ENCODE peak calls at places on chromosomes 13 and 19, in six cellular contexts. C is neuronal stem cell; W is activated CD8-positive, alpha-beta memory T cell treated with anti-CD3 and anti-CD28 coated beads, Interleukin-2, amount 50 U/mL, for 4 hours; P is COR-L47; S is iris pigment epithelial cell; X is NCI-H1930. H is an unnamed sample.

GRCh38 chr13:36029171-36029570 is 102.0 kb downstream of the DCLK1 start:
- DNase-seq in X (peak), W (no peak), C (no peak), S (peak), P (peak), H (no peak)

GRCh38 chr19:6213696-6214585 is 65.8 kb downstream of the MLLT1 start:
- DNase-seq in P (no peak), S (no peak), C (no peak), W (no peak), X (no peak), H (no peak)

GRCh38 chr19:2783781-2784145 is 690 bp upstream of the SGTA start:
- DNase-seq in P (no peak), S (no peak), C (no peak), X (no peak), W (no peak), H (no peak)

GRCh38 chr13:48319458-48320395 is 16.2 kb downstream of the RB1 start:
- DNase-seq in X (no peak), C (no peak), P (no peak), W (no peak), S (no peak), H (no peak)

GRCh38 chr19:3366761-3367571 is 583 bp downstream of the NFIC start:
- DNase-seq in X (no peak), P (no peak), S (no peak), C (no peak), W (no peak), H (no peak)

GRCh38 chr19:10419646-10420443 is 493 bp upstream of the PDE4A start:
- DNase-seq in W (no peak), S (peak), P (peak), C (peak), X (peak), H (peak)

GRCh38 chr19:12983561-12984142 is 11.6 kb upstream of the NFIX start:
- DNase-seq in P (peak), W (peak), X (no peak), S (peak), C (peak), H (peak)

GRCh38 chr19:21947775-21948174 is 63.0 kb downstream of the ZNF208 start:
- DNase-seq in X (no peak), P (no peak), C (peak), W (no peak), S (peak), H (no peak)

GRCh38 chr13:23715762-23716235 is 145.6 kb downstream of the TNFRSF19 start:
- DNase-seq in C (no peak), X (no peak), P (no peak), S (peak), W (no peak), H (peak)

GRCh38 chr13:97892717-97893116 is 60.8 kb upstream of the IPO5 start:
- DNase-seq in W (no peak), X (no peak), P (no peak), S (peak), C (no peak), H (no peak)

GRCh38 chr13:76879211-76879875 is 6.9 kb downstream of the KCTD12 start:
- DNase-seq in C (no peak), S (peak), P (no peak), X (no peak), W (peak), H (no peak)

GRCh38 chr19:30277941-30278881 is 94.0 kb upstream of the ZNF536 start:
- DNase-seq in S (no peak), X (no peak), C (no peak), W (no peak), P (no peak), H (no peak)

GRCh38 chr13:98252931-98253470 is 75.9 kb upstream of the RNF113B start:
- DNase-seq in W (no peak), C (no peak), S (peak), X (no peak), P (no peak), H (no peak)

GRCh38 chr13:26310003-26310402 is 56.1 kb downstream of the CDK8 start:
- DNase-seq in C (no peak), W (no peak), X (no peak), S (no peak), P (no peak), H (no peak)

GRCh38 chr13:73809561-73809960 is 324.6 kb downstream of the KLF12 start:
- DNase-seq in S (peak), W (no peak), P (peak), X (no peak), C (no peak), H (no peak)

GRCh38 chr19:30693179-30693578 is 321.0 kb downstream of the ZNF536 start:
- DNase-seq in S (no peak), C (no peak), P (no peak), W (no peak), X (no peak), H (no peak)

GRCh38 chr13:69199664-69200063 is 908.0 kb upstream of the ATXN8OS start:
- DNase-seq in X (no peak), P (peak), S (no peak), C (peak), W (no peak), H (no peak)

GRCh38 chr19:13078897-13079541 is 23.6 kb downstream of the LYL1 start:
- DNase-seq in S (no peak), P (peak), C (no peak), X (no peak), W (no peak), H (no peak)

GRCh38 chr13:35865341-35866240 is 265.6 kb downstream of the DCLK1 start:
- DNase-seq in W (no peak), C (no peak), P (no peak), S (no peak), X (no peak), H (no peak)

GRCh38 chr13:32330438-32330837 is 15.1 kb downstream of the BRCA2 start:
- DNase-seq in W (no peak), X (no peak), S (peak), P (no peak), C (no peak), H (no peak)

GRCh38 chr13:94641432-94641941 is 39.8 kb downstream of the GPR180 start:
- DNase-seq in P (peak), C (no peak), S (peak), W (no peak), X (peak), H (no peak)

GRCh38 chr13:71758823-71759222 is 108.2 kb downstream of the DACH1 start:
- DNase-seq in S (no peak), C (peak), X (no peak), W (no peak), P (peak), H (no peak)

GRCh38 chr19:46069841-46070341 is 29.1 kb upstream of the IGFL4 start:
- DNase-seq in C (no peak), W (no peak), S (peak), P (no peak), X (no peak), H (no peak)

GRCh38 chr19:16441661-16442071 is 30.1 kb downstream of the EPS15L1 start:
- DNase-seq in S (peak), W (no peak), C (peak), P (no peak), X (no peak), H (peak)

GRCh38 chr13:99386911-99387788 is 80.0 kb upstream of the GPR183 start:
- DNase-seq in S (peak), X (no peak), W (peak), P (no peak), C (peak), H (peak)

H was measured in endothelial cell.